ENCODE peak calls at places on chromosomes 11 and 22, in seven cellular contexts. One of them, this sample, is unnamed.

GRCh38 chr11:123249354-123249753 is 54.3 kb upstream of the CLMP start:
- DNase-seq in A549: no peak
- DNase-seq in SJSA1: no peak
- DNase-seq in neural progenitor cell: no peak
- DNase-seq in ascending aorta: no peak
- DNase-seq in pancreas: no peak
- DNase-seq in psoas muscle: no peak
- DNase-seq in this sample: no peak

GRCh38 chr11:44190883-44191230 is 95.4 kb downstream of the EXT2 start:
- DNase-seq in A549: no peak
- DNase-seq in SJSA1: no peak
- DNase-seq in neural progenitor cell: peak
- DNase-seq in ascending aorta: no peak
- DNase-seq in pancreas: no peak
- DNase-seq in psoas muscle: no peak
- DNase-seq in this sample: no peak

GRCh38 chr11:100647861-100648260 is 39.2 kb upstream of the ARHGAP42 start:
- DNase-seq in A549: no peak
- DNase-seq in SJSA1: no peak
- DNase-seq in neural progenitor cell: no peak
- DNase-seq in ascending aorta: no peak
- DNase-seq in pancreas: no peak
- DNase-seq in psoas muscle: no peak
- DNase-seq in this sample: no peak

GRCh38 chr22:27842994-27843431 is 41.5 kb upstream of the MN1 start:
- DNase-seq in A549: no peak
- DNase-seq in SJSA1: no peak
- DNase-seq in neural progenitor cell: no peak
- DNase-seq in ascending aorta: no peak
- DNase-seq in pancreas: no peak
- DNase-seq in psoas muscle: no peak
- DNase-seq in this sample: peak

GRCh38 chr11:110711776-110712642 is at the start of gene ARHGAP20:
- DNase-seq in A549: peak
- DNase-seq in SJSA1: peak
- DNase-seq in neural progenitor cell: peak
- DNase-seq in ascending aorta: no peak
- DNase-seq in pancreas: peak
- DNase-seq in psoas muscle: peak
- DNase-seq in this sample: peak

GRCh38 chr11:33211588-33211987 is 45.6 kb upstream of the HIPK3 start:
- DNase-seq in A549: no peak
- DNase-seq in SJSA1: no peak
- DNase-seq in neural progenitor cell: no peak
- DNase-seq in ascending aorta: no peak
- DNase-seq in pancreas: no peak
- DNase-seq in psoas muscle: no peak
- DNase-seq in this sample: no peak

GRCh38 chr11:100981196-100981824 is 148.3 kb downstream of the PGR start:
- DNase-seq in A549: no peak
- DNase-seq in SJSA1: no peak
- DNase-seq in neural progenitor cell: no peak
- DNase-seq in ascending aorta: no peak
- DNase-seq in pancreas: no peak
- DNase-seq in psoas muscle: no peak
- DNase-seq in this sample: no peak

GRCh38 chr22:23240639-23241389 is 60.5 kb downstream of the BCR start:
- DNase-seq in A549: peak
- DNase-seq in SJSA1: no peak
- DNase-seq in neural progenitor cell: peak
- DNase-seq in ascending aorta: no peak
- DNase-seq in pancreas: peak
- DNase-seq in psoas muscle: no peak
- DNase-seq in this sample: no peak

GRCh38 chr22:40153705-40154104 is 24.0 kb upstream of the TNRC6B start:
- DNase-seq in A549: no peak
- DNase-seq in SJSA1: no peak
- DNase-seq in neural progenitor cell: no peak
- DNase-seq in ascending aorta: no peak
- DNase-seq in pancreas: no peak
- DNase-seq in psoas muscle: no peak
- DNase-seq in this sample: no peak

GRCh38 chr11:65766535-65766934 is 14.2 kb downstream of the AP5B1 start:
- DNase-seq in A549: no peak
- DNase-seq in SJSA1: peak
- DNase-seq in neural progenitor cell: no peak
- DNase-seq in ascending aorta: no peak
- DNase-seq in pancreas: no peak
- DNase-seq in psoas muscle: no peak
- DNase-seq in this sample: no peak

GRCh38 chr11:73159981-73160777 is 18.1 kb upstream of the FCHSD2 start:
- DNase-seq in A549: no peak
- DNase-seq in SJSA1: no peak
- DNase-seq in neural progenitor cell: no peak
- DNase-seq in ascending aorta: no peak
- DNase-seq in pancreas: no peak
- DNase-seq in psoas muscle: no peak
- DNase-seq in this sample: no peak

GRCh38 chr11:72235351-72236057 is 8.5 kb downstream of the PHOX2A start:
- DNase-seq in A549: no peak
- DNase-seq in SJSA1: no peak
- DNase-seq in neural progenitor cell: no peak
- DNase-seq in ascending aorta: no peak
- DNase-seq in pancreas: peak
- DNase-seq in psoas muscle: no peak
- DNase-seq in this sample: no peak

GRCh38 chr22:49034836-49035817 is 792.5 kb downstream of the BRD1 start:
- DNase-seq in A549: no peak
- DNase-seq in SJSA1: no peak
- DNase-seq in neural progenitor cell: no peak
- DNase-seq in ascending aorta: no peak
- DNase-seq in pancreas: peak
- DNase-seq in psoas muscle: no peak
- DNase-seq in this sample: no peak

GRCh38 chr11:130478881-130479280 is 30.4 kb downstream of the ADAMTS15 start:
- DNase-seq in A549: no peak
- DNase-seq in SJSA1: no peak
- DNase-seq in neural progenitor cell: no peak
- DNase-seq in ascending aorta: no peak
- DNase-seq in pancreas: no peak
- DNase-seq in psoas muscle: no peak
- DNase-seq in this sample: no peak

GRCh38 chr11:130478204-130478701 is 29.8 kb downstream of the ADAMTS15 start:
- DNase-seq in A549: peak
- DNase-seq in SJSA1: peak
- DNase-seq in neural progenitor cell: peak
- DNase-seq in ascending aorta: no peak
- DNase-seq in pancreas: no peak
- DNase-seq in psoas muscle: peak
- DNase-seq in this sample: no peak

GRCh38 chr11:130477646-130478203 is 29.3 kb downstream of the ADAMTS15 start:
- DNase-seq in A549: no peak
- DNase-seq in SJSA1: no peak
- DNase-seq in neural progenitor cell: no peak
- DNase-seq in ascending aorta: no peak
- DNase-seq in pancreas: no peak
- DNase-seq in psoas muscle: no peak
- DNase-seq in this sample: no peak

GRCh38 chr11:130480721-130481140 is 32.3 kb downstream of the ADAMTS15 start:
- DNase-seq in A549: no peak
- DNase-seq in SJSA1: no peak
- DNase-seq in neural progenitor cell: no peak
- DNase-seq in ascending aorta: no peak
- DNase-seq in pancreas: no peak
- DNase-seq in psoas muscle: no peak
- DNase-seq in this sample: no peak

GRCh38 chr11:130480166-130480565 is 31.7 kb downstream of the ADAMTS15 start:
- DNase-seq in A549: no peak
- DNase-seq in SJSA1: peak
- DNase-seq in neural progenitor cell: no peak
- DNase-seq in ascending aorta: no peak
- DNase-seq in pancreas: no peak
- DNase-seq in psoas muscle: no peak
- DNase-seq in this sample: no peak
- H3K27ac ChIP-seq in A549: no peak
- H3K27ac ChIP-seq in SJSA1: peak
- H3K27ac ChIP-seq in neural progenitor cell: no peak
- H3K27ac ChIP-seq in ascending aorta: peak
- H3K27ac ChIP-seq in pancreas: no peak
- H3K27ac ChIP-seq in psoas muscle: no peak
- H3K27ac ChIP-seq in this sample: no peak

DNA sequence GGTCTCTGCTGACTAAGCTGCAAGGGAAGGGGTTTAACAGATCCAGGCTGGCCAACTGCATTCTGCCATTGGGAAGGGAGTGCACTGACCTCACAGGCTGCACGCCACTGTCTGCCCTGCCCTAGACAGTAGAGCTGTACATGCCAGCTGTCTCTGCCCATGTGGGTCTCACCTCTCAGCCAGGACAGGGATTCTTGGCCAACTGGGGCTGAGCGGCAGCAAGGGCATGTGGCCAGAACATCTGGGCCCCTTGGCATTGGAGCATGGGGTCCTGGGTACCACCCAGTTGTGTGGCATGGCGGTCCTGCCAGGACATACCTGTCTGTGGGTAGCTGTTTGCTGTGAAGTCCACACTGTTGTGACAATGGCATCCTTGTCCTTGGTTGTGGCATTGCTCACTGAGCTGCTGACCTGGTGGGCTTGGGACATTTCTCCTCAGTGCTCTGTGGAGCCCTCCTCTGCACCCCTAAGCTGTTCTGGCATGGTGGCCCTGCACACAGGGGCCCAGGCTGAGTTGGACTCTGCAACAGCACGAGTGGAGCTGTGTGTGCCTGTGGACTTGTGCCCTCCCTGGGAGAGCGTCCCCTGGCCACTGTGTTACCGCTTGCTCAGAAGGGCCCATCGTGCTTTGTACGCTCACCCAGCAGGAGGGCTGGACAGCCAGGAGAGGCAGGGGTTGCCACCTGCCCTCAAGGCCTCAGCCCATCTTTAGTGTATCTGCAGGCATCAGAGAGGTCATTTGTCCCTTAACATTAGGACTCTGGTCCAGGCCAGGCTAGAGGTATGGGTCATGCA is 46.7 kb downstream of the MED15 start:
- DNase-seq in A549: no peak
- DNase-seq in SJSA1: no peak
- DNase-seq in neural progenitor cell: no peak
- DNase-seq in ascending aorta: no peak
- DNase-seq in pancreas: no peak
- DNase-seq in psoas muscle: no peak
- DNase-seq in this sample: no peak
- H3K27ac ChIP-seq in A549: no peak
- H3K27ac ChIP-seq in SJSA1: no peak
- H3K27ac ChIP-seq in neural progenitor cell: no peak
- H3K27ac ChIP-seq in ascending aorta: peak
- H3K27ac ChIP-seq in pancreas: no peak
- H3K27ac ChIP-seq in psoas muscle: peak
- H3K27ac ChIP-seq in this sample: peak

GRCh38 chr11:94735907-94736306 is 32.2 kb upstream of the AMOTL1 start:
- DNase-seq in A549: no peak
- DNase-seq in SJSA1: no peak
- DNase-seq in neural progenitor cell: no peak
- DNase-seq in ascending aorta: no peak
- DNase-seq in pancreas: no peak
- DNase-seq in psoas muscle: no peak
- DNase-seq in this sample: no peak
- H3K27ac ChIP-seq in A549: no peak
- H3K27ac ChIP-seq in SJSA1: no peak
- H3K27ac ChIP-seq in neural progenitor cell: no peak
- H3K27ac ChIP-seq in ascending aorta: no peak
- H3K27ac ChIP-seq in pancreas: no peak
- H3K27ac ChIP-seq in psoas muscle: no peak
- H3K27ac ChIP-seq in this sample: no peak

DNA sequence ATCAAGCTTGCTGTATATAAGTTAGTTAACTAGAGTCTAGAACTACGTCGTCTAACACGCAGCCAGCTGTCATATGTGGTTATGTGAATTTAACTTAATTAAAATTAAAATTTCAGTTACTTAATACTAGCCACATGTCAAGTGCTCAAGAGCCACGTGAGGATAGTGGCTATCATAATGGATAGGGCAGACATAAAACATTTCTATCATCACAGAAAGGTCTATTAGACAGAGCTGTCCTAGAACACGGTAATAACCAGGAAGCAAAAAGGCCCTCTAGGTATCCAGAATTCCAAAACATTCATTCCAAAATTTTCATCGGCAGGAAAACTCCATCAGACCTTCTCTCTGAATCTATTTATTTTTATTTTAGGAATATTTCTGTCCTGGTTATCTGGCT is 123.9 kb downstream of the RBFOX2 start:
- DNase-seq in A549: no peak
- DNase-seq in SJSA1: no peak
- DNase-seq in neural progenitor cell: no peak
- DNase-seq in ascending aorta: no peak
- DNase-seq in pancreas: no peak
- DNase-seq in psoas muscle: no peak
- DNase-seq in this sample: no peak
- H3K27ac ChIP-seq in A549: no peak
- H3K27ac ChIP-seq in SJSA1: no peak
- H3K27ac ChIP-seq in neural progenitor cell: no peak
- H3K27ac ChIP-seq in ascending aorta: no peak
- H3K27ac ChIP-seq in pancreas: no peak
- H3K27ac ChIP-seq in psoas muscle: peak
- H3K27ac ChIP-seq in this sample: no peak

DNA sequence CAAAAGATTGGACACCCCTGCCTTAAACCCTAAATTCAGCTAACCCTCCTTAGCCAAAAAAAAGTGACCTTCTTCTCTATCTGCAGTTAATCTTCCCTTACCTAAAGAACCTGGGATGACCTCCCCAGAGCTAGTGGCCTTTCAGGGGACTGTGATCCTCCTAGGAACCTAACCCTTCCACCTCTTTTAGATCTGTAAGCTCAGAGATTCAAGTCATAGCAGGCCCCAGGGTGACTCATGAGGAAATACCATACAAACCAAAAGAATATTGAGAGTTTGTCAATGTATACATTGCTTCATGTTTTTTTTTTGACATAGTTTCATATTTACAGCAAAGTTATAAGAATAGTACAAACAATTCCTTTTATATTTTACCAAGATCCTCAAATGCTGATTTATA is 38.3 kb upstream of the CXCR5 start:
- DNase-seq in A549: no peak
- DNase-seq in SJSA1: no peak
- DNase-seq in neural progenitor cell: no peak
- DNase-seq in ascending aorta: no peak
- DNase-seq in pancreas: no peak
- DNase-seq in psoas muscle: no peak
- DNase-seq in this sample: no peak
- H3K27ac ChIP-seq in A549: no peak
- H3K27ac ChIP-seq in SJSA1: no peak
- H3K27ac ChIP-seq in neural progenitor cell: no peak
- H3K27ac ChIP-seq in ascending aorta: no peak
- H3K27ac ChIP-seq in pancreas: no peak
- H3K27ac ChIP-seq in psoas muscle: no peak
- H3K27ac ChIP-seq in this sample: no peak

This sample was measured in substantia nigra.